ENCODE peak calls at places on chromosomes 7 and 10, in ten cellular contexts. X, G, T, M, K, O, L, R, N and J are unnamed samples.
A peak's percentile ranks its signal among the peaks of the same experiment; 100 is the strongest.

GRCh38 chr7:100965723-100966541 is 3.4 kb upstream of the MUC12 start:
- DNase-seq in X (peak; percentile 54), G (peak; percentile 60), T (no peak), M (peak; percentile 25), K (peak; percentile 68), O (peak; percentile 74), L (peak; percentile 77), R (peak; percentile 89), N (peak; percentile 39), J (no peak)

GRCh38 chr10:63630085-63630927 is 109.1 kb downstream of the REEP3 start:
- DNase-seq in X (peak; percentile 76), G (peak; percentile 67), T (peak; percentile 83), M (peak; percentile 96), K (peak; percentile 86), O (peak; percentile 72), L (peak; percentile 83), R (peak; percentile 95), N (peak; percentile 97), J (peak; percentile 87)

GRCh38 chr10:92146781-92147180 is 144.1 kb downstream of the CPEB3 start:
- DNase-seq in X (no peak), G (no peak), T (no peak), M (no peak), K (no peak), O (no peak), L (no peak), R (no peak), N (no peak), J (no peak)

GRCh38 chr10:46255696-46256355 is 31.0 kb upstream of the ANTXRL start:
- DNase-seq in X (peak; percentile 25), G (peak; percentile 22), T (peak; percentile 9), M (peak; percentile 3), K (peak; percentile 85), O (peak; percentile 61), L (peak; percentile 22), R (peak; percentile 93), N (peak; percentile 34), J (no peak)

GRCh38 chr7:25594728-25595127 is 366.4 kb upstream of the NPVF start:
- DNase-seq in X (no peak), G (no peak), T (no peak), M (no peak), K (no peak), O (no peak), L (no peak), R (no peak), N (no peak), J (no peak)

GRCh38 chr7:90455163-90456030 is 14.0 kb upstream of the PTTG1IP2 start:
- DNase-seq in X (no peak), G (no peak), T (peak; percentile 41), M (peak; percentile 69), K (peak; percentile 14), O (no peak), L (no peak), R (no peak), N (no peak), J (no peak)

GRCh38 chr7:8638076-8638475 is 204.7 kb downstream of the NXPH1 start:
- DNase-seq in X (no peak), G (no peak), T (no peak), M (no peak), K (no peak), O (no peak), L (no peak), R (no peak), N (no peak), J (no peak)

GRCh38 chr7:105094966-105095365 is 81.0 kb downstream of the KMT2E start:
- DNase-seq in X (no peak), G (no peak), T (no peak), M (no peak), K (no peak), O (no peak), L (no peak), R (no peak), N (no peak), J (no peak)

GRCh38 chr7:70779321-70779720 is 352.6 kb upstream of the GALNT17 start:
- DNase-seq in X (no peak), G (no peak), T (no peak), M (no peak), K (no peak), O (no peak), L (peak; percentile 54), R (no peak), N (no peak), J (no peak)

GRCh38 chr7:45239486-45239885 is 81.9 kb downstream of the RAMP3 start:
- DNase-seq in X (no peak), G (no peak), T (peak; percentile 69), M (peak; percentile 23), K (no peak), O (no peak), L (no peak), R (no peak), N (no peak), J (no peak)

GRCh38 chr7:148291799-148292198 is 298.8 kb upstream of the C7orf33 start:
- DNase-seq in X (no peak), G (no peak), T (no peak), M (no peak), K (no peak), O (no peak), L (no peak), R (no peak), N (no peak), J (no peak)

GRCh38 chr10:80272793-80273522 is 16.5 kb downstream of the MAT1A start:
- DNase-seq in X (no peak), G (no peak), T (no peak), M (no peak), K (peak; percentile 21), O (no peak), L (no peak), R (no peak), N (no peak), J (no peak)

GRCh38 chr7:73978681-73979563 is 49.1 kb upstream of the ELN start:
- DNase-seq in X (no peak), G (no peak), T (no peak), M (peak; percentile 54), K (peak; percentile 78), O (no peak), L (no peak), R (peak; percentile 62), N (peak; percentile 41), J (no peak)

GRCh38 chr7:155163696-155164095 is 93.6 kb downstream of the HTR5A start:
- DNase-seq in X (no peak), G (no peak), T (no peak), M (no peak), K (no peak), O (no peak), L (no peak), R (no peak), N (no peak), J (no peak)

GRCh38 chr10:52631648-52632047 is 140.9 kb downstream of the MBL2 start:
- DNase-seq in X (no peak), G (no peak), T (no peak), M (no peak), K (no peak), O (no peak), L (no peak), R (no peak), N (no peak), J (no peak)

GRCh38 chr7:63925262-63925625 is 73.4 kb upstream of the ZNF722 start:
- DNase-seq in X (peak; percentile 1), G (no peak), T (no peak), M (no peak), K (no peak), O (no peak), L (no peak), R (no peak), N (no peak), J (no peak)

GRCh38 chr10:77156406-77156879 is 481.2 kb downstream of the KCNMA1 start:
- DNase-seq in X (no peak), G (no peak), T (peak; percentile 77), M (peak; percentile 76), K (no peak), O (no peak), L (no peak), R (no peak), N (peak; percentile 35), J (no peak)

GRCh38 chr10:99976886-99977391 is 32.8 kb downstream of the DNMBP start:
- DNase-seq in X (no peak), G (no peak), T (peak; percentile 99), M (peak; percentile 98), K (no peak), O (no peak), L (no peak), R (no peak), N (no peak), J (no peak)

GRCh38 chr7:87144173-87144657 is 8.0 kb upstream of the DMTF1 start:
- DNase-seq in X (no peak), G (no peak), T (no peak), M (no peak), K (no peak), O (no peak), L (no peak), R (no peak), N (no peak), J (no peak)

GRCh38 chr7:14073543-14073942 is 84.1 kb upstream of the ETV1 start:
- DNase-seq in X (no peak), G (no peak), T (no peak), M (no peak), K (no peak), O (no peak), L (no peak), R (no peak), N (no peak), J (no peak)